ENCODE peak calls at places on chromosome 13, in five cellular contexts. H is HCT116, O is endothelial cell of umbilical vein, N is A673, K is neural progenitor cell. Z is an unnamed sample.

GRCh38 chr13:32988588-32989256 is 27.5 kb upstream of the KL start:
- DNase-seq in O (no peak), N (no peak), K (no peak), H (no peak), Z (peak; percentile 7)

GRCh38 chr13:24063281-24063851 is 97.2 kb upstream of the SPATA13 start:
- DNase-seq in K (no peak), O (peak; percentile 40), H (no peak), N (no peak), Z (no peak)

GRCh38 chr13:26619321-26619720 is 61.8 kb downstream of the WASF3 start:
- DNase-seq in N (no peak), O (no peak), H (no peak), K (no peak), Z (peak; percentile 91)

GRCh38 chr13:36543671-36544070 is 111.4 kb downstream of the CCNA1 start:
- DNase-seq in K (no peak), N (peak; percentile 35), H (no peak), O (no peak), Z (no peak)

GRCh38 chr13:47114030-47114429 is 217.2 kb upstream of the HTR2A start:
- DNase-seq in K (peak; percentile 18), N (no peak), O (no peak), H (no peak), Z (peak; percentile 90)

GRCh38 chr13:110262494-110262893 is 44.5 kb downstream of the COL4A1 start:
- DNase-seq in O (peak; percentile 77), H (no peak), K (peak; percentile 58), N (no peak), Z (no peak)

GRCh38 chr13:73171926-73172325 is 113.1 kb downstream of the KLF5 start:
- DNase-seq in O (no peak), K (no peak), N (no peak), H (no peak), Z (peak; percentile 31)

GRCh38 chr13:85990397-85990796 is 191.2 kb upstream of the SLITRK6 start:
- DNase-seq in H (no peak), N (no peak), O (no peak), K (no peak), Z (no peak)

GRCh38 chr13:96475103-96475502 is 385.2 kb downstream of the HS6ST3 start:
- DNase-seq in N (no peak), K (no peak), O (no peak), H (no peak), Z (no peak)

GRCh38 chr13:51380269-51380668 is 40.8 kb downstream of the SERPINE3 start:
- DNase-seq in H (no peak), O (peak; percentile 76), K (no peak), N (no peak), Z (peak; percentile 62)

GRCh38 chr13:19862511-19863313 is 737 bp downstream of the ZMYM5 start:
- DNase-seq in H (no peak), O (peak; percentile 48), K (peak; percentile 66), N (peak; percentile 43), Z (peak; percentile 65)

GRCh38 chr13:35920816-35921215 is 210.4 kb downstream of the DCLK1 start:
- DNase-seq in K (no peak), N (no peak), H (no peak), O (no peak), Z (no peak)

GRCh38 chr13:80276371-80277289 is 64.3 kb downstream of the SPRY2 start:
- DNase-seq in O (peak; percentile 79), K (peak; percentile 97), N (peak; percentile 95), H (no peak), Z (peak; percentile 27)

GRCh38 chr13:80399340-80400163 is 58.6 kb upstream of the SPRY2 start:
- DNase-seq in N (no peak), O (no peak), H (no peak), K (peak; percentile 10), Z (peak; percentile 3)

GRCh38 chr13:113491418-113491883 is 940 bp upstream of the DCUN1D2 start:
- DNase-seq in O (peak; percentile 46), N (peak; percentile 7), K (peak; percentile 49), H (no peak), Z (peak; percentile 79)

GRCh38 chr13:43424386-43424785 is 362.4 kb downstream of the ENOX1 start:
- DNase-seq in N (no peak), H (no peak), K (no peak), O (no peak), Z (no peak)

GRCh38 chr13:30884543-30884942 is 21.5 kb upstream of the MEDAG start:
- DNase-seq in H (no peak), O (no peak), K (no peak), N (peak; percentile 50), Z (no peak)

GRCh38 chr13:110913322-110913721 is 1.5 kb downstream of the ANKRD10 start:
- DNase-seq in N (no peak), K (peak; percentile 18), O (no peak), H (no peak), Z (peak; percentile 42)

GRCh38 chr13:21069561-21070004 is 8.2 kb upstream of the LATS2 start:
- DNase-seq in N (peak; percentile 71), O (no peak), H (no peak), K (no peak), Z (peak; percentile 95)

GRCh38 chr13:89401209-89401810 is 1730.1 kb downstream of the SLITRK5 start:
- DNase-seq in H (no peak), K (no peak), O (peak; percentile 63), N (peak; percentile 62), Z (peak; percentile 78)

GRCh38 chr13:75345191-75345590 is 136.8 kb downstream of the TBC1D4 start:
- DNase-seq in K (no peak), H (no peak), N (no peak), O (peak; percentile 86), Z (peak; percentile 32)

GRCh38 chr13:99231726-99232125 is 26.5 kb downstream of the GPR18 start:
- DNase-seq in O (no peak), N (no peak), K (no peak), H (no peak), Z (no peak)

GRCh38 chr13:74061939-74062595 is 72.1 kb downstream of the KLF12 start:
- DNase-seq in H (no peak), K (no peak), O (peak; percentile 34), N (no peak), Z (peak; percentile 59)

GRCh38 chr13:64074989-64075474 is 2659.4 kb upstream of the PCDH20 start:
- DNase-seq in N (no peak), K (no peak), O (no peak), H (no peak), Z (no peak)

GRCh38 chr13:81568824-81569223 is 1227.9 kb upstream of the SPRY2 start:
- DNase-seq in K (no peak), H (no peak), N (no peak), O (no peak), Z (no peak)

GRCh38 chr13:112058941-112059340 is 8.0 kb upstream of the SOX1 start:
- DNase-seq in H (no peak), O (no peak), K (no peak), N (no peak), Z (no peak)
- TF ChIP-seq EZH2 in H (no peak), O (no peak), K (no peak), N (no peak), Z (no peak)

DNA sequence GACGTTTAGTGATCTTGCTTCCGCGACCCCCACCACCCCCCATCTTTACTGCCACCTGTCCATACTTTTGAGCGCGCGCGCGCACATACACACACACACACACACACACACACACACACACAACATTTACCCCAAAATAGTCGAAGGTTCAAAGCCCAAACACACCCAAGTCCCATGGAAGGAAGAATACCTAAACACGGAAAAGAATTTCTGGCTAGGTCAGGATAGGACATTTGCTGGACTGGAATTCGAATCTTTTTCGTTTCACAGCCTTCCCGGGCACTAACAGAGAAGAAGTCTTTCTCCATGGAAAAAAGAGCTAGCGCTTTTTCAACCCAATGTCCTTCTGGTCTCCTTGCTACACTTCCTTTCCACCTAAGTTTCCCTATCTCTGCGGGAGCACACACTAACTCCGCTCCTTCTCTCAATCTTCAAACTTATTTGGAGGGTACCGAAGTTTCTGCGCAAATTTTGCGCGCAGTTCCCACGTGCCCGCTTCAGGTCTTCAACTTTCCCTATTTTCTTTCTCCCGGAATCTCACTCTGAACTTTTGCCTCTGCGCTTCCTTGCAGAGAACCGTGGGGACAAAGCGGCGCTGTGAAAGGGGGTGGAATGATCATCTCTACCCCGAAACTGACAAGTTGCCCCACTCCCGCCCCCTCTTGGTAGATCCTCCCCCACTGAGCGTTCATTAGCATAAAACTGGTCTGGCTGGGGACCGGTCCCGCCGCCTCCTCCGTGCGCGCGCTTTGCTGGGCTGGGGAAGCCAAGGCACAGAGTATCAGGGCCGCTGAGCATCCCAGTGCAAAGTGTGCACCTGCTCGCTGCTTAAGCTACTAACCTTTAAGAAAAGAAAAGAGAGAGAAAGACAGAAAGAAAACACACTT is 2.7 kb downstream of the DACH1 start:
- DNase-seq in H (no peak), O (peak; percentile 75), K (peak; percentile 87), N (peak; percentile 17), Z (no peak)
- TF ChIP-seq EZH2 in H (no peak), O (no peak), K (no peak), N (peak; percentile 54), Z (no peak)

GRCh38 chr13:77697208-77698103 is at the start of gene SLAIN1:
- DNase-seq in H (no peak), N (peak; percentile 95), O (peak; percentile 61), K (peak; percentile 95), Z (peak; percentile 46)
- TF ChIP-seq EZH2 in H (no peak), N (no peak), O (no peak), K (no peak), Z (peak; percentile 54)

DNA sequence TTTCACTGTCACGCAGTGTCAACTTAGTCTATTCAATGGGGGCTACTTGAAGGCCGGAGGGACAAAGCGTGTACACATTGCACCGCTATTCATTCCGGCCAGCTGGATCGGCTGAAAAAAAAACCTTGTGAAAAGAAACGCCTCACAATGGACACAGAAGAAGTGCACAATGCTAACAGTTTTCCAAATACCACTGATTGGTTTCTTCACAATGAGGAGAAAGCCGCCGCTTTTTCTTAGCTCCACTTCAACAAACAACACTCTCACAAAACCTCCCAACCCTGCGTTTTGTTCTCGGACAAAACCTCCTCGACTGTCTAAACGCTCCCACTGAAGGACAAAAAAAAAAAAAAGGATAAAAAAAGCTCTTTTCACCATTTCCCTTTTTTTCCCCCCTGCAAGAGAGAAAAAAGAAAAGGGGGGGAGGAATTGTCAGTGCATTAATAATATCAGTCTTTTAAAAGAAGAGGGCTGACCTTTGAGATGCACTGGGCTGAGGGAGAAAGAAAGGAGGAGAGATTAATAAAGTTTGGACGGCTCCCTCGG is 5.4 kb downstream of the SOX21 start:
- DNase-seq in O (no peak), H (no peak), N (no peak), K (peak; percentile 96), Z (no peak)
- TF ChIP-seq EZH2 in O (no peak), H (no peak), N (peak; percentile 64), K (no peak), Z (peak; percentile 63)

Z was measured in GM23248.